ENCODE peak calls at places on chromosomes 5 and 9, in six cellular contexts. W is tibial nerve, Q is A549, X is IMR-90, J is NB4, G is HepG2. L is an unnamed sample.

GRCh38 chr5:172868436-172868923 is 34.4 kb downstream of the ERGIC1 start:
- DNase-seq in W (no peak), J (no peak), X (peak; percentile 89), Q (peak; percentile 64), G (peak; percentile 89), L (no peak)

GRCh38 chr5:1124181-1125029 is 12.5 kb upstream of the SLC12A7 start:
- DNase-seq in Q (no peak), J (no peak), G (no peak), X (no peak), W (peak; percentile 52), L (no peak)

GRCh38 chr9:38443181-38443580 is 18.9 kb upstream of the IGFBPL1 start:
- DNase-seq in Q (peak; percentile 48), G (peak; percentile 81), X (peak; percentile 16), J (no peak), W (no peak), L (no peak)

GRCh38 chr9:129138476-129139232 is 27.4 kb downstream of the PTPA start:
- DNase-seq in G (no peak), J (no peak), Q (no peak), X (peak; percentile 40), W (peak; percentile 50), L (peak; percentile 66)

GRCh38 chr9:111036068-111036789 is 2.0 kb downstream of the LPAR1 start:
- DNase-seq in X (peak; percentile 68), J (no peak), W (peak; percentile 73), G (no peak), Q (no peak), L (peak; percentile 93)

GRCh38 chr9:96122756-96123155 is 179.2 kb downstream of the HSD17B3 start:
- DNase-seq in W (no peak), J (no peak), G (no peak), Q (no peak), X (peak; percentile 58), L (no peak)

GRCh38 chr5:158978061-158978745 is 121.5 kb downstream of the EBF1 start:
- DNase-seq in J (no peak), G (no peak), X (peak; percentile 68), W (no peak), Q (no peak), L (no peak)

GRCh38 chr5:134084166-134084565 is 30.3 kb upstream of the TCF7 start:
- DNase-seq in Q (no peak), W (no peak), J (no peak), X (no peak), G (no peak), L (no peak)

DNA sequence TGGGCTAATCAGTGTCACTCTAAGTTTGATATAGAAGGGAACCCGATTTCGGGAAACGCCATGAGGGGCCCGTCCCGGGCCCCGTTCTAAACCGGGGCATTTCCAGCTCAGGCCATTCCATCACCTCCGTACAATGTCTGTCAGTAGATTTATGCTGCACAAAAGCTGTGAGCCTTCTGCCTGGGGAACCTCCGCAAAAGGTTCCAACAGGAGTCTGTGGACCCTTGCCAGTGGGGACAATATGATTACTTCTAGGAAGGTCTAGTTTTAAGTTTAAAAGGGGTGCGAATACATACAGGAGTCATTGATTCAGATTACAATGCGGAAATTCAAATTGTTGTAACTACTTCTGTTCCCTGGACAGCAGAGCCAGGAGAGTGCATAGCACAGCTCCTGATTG is 57.6 kb downstream of the RAPGEF1 start:
- DNase-seq in X (no peak), Q (no peak), J (no peak), G (no peak), W (no peak), L (no peak)
- TF ChIP-seq CTCF in X (no peak), Q (no peak), J (no peak), G (no peak), W (no peak), L (no peak)

GRCh38 chr5:103562453-103563157 is at the start of gene NUDT12:
- DNase-seq in W (peak; percentile 48), G (peak; percentile 39), J (peak; percentile 10), X (peak; percentile 67), Q (peak; percentile 16), L (peak; percentile 38)
- TF ChIP-seq POLR2A in W (peak; percentile 51), G (peak; percentile 65), J (no peak), X (peak; percentile 45), Q (peak; percentile 4), L (no peak)

GRCh38 chr5:135204151-135204600 is 170.1 kb upstream of the PITX1 start:
- DNase-seq in Q (no peak), G (peak; percentile 38), X (peak; percentile 53), J (peak; percentile 35), W (no peak), L (no peak)
- TF ChIP-seq CTCF in Q (peak; percentile 26), G (peak; percentile 11), X (peak; percentile 36), J (peak; percentile 35), W (no peak), L (no peak)

GRCh38 chr9:135039916-135040645 is 47.4 kb upstream of the OLFM1 start:
- DNase-seq in Q (no peak), J (no peak), W (no peak), G (no peak), X (no peak), L (peak; percentile 77)
- TF ChIP-seq POLR2A in Q (no peak), J (no peak), W (no peak), G (no peak), X (no peak), L (no peak)

DNA sequence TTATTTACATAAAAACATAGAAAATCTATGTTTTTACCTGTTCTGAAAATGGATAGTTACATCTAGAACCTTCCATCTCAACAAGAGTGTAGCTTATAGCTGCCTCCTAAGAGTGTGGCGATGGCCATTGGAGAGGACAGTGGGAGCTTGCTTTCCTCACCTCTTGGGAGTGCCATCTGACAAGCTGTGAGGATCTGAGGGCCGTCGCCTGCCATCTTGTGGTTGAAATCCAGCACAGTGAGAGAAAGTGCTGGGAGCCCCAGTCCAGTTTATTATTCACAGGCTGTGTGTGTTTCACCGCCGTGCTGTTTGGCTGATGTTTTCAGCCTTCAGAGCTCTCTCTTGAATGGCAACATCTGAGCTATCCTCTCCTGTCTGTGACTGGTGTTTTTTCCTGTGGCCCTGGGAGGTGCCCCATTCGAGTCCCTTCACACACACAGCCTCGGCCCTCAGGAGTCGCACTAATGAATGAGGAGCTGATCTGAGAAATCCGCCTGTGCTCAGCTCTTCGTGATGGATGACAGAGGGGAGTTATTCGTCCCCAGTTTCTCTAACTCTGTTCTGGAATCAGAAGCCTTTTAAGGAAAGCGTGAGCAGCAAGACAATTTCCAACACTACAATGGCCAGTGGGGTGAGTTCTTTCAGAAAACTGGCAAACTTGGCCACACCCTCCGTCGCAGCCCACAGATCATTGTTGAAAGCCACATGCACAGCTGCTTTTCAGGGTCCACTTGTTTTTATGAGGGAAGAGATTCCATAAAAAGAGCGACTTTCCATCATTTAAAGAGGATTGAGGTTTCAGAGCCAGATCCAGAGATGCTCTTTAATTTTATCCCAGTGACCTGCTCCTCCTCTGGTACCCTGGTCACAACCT is 170.3 kb downstream of the PDZD2 start:
- DNase-seq in X (peak; percentile 70), Q (peak; percentile 83), G (peak; percentile 52), W (peak; percentile 74), J (peak; percentile 71), L (peak; percentile 87)
- TF ChIP-seq CTCF in X (peak; percentile 73), Q (peak; percentile 86), G (peak; percentile 75), W (peak; percentile 81), J (peak; percentile 65), L (no peak)

L was measured in lower leg skin.